ENCODE peak calls at places on chromosomes 12 and 14, in seven cellular contexts. One of them, this sample, is unnamed.

GRCh38 chr12:92290881-92291280 is 145.2 kb upstream of the BTG1 start:
- DNase-seq in transverse colon: no peak
- DNase-seq in right atrium auricular region: no peak
- DNase-seq in CD8-positive, alpha-beta T cell: no peak
- DNase-seq in PC-3: no peak
- DNase-seq in AG04450: no peak
- DNase-seq in left ventricle myocardium inferior: no peak
- DNase-seq in this sample: no peak

GRCh38 chr14:99995700-99996356 is 69.4 kb upstream of the EVL start:
- DNase-seq in CD8-positive, alpha-beta T cell: peak; percentile 33
- DNase-seq in PC-3: peak; percentile 77
- DNase-seq in AG04450: no peak
- DNase-seq in right atrium auricular region: peak; percentile 73
- DNase-seq in transverse colon: peak; percentile 79
- DNase-seq in left ventricle myocardium inferior: peak; percentile 30
- DNase-seq in this sample: no peak

GRCh38 chr14:80605536-80605935 is 336.0 kb downstream of the CEP128 start:
- DNase-seq in left ventricle myocardium inferior: no peak
- DNase-seq in right atrium auricular region: no peak
- DNase-seq in PC-3: no peak
- DNase-seq in transverse colon: no peak
- DNase-seq in CD8-positive, alpha-beta T cell: no peak
- DNase-seq in AG04450: no peak
- DNase-seq in this sample: no peak

GRCh38 chr12:47067176-47067575 is 12.2 kb upstream of the PCED1B start:
- DNase-seq in left ventricle myocardium inferior: no peak
- DNase-seq in PC-3: no peak
- DNase-seq in transverse colon: no peak
- DNase-seq in AG04450: no peak
- DNase-seq in CD8-positive, alpha-beta T cell: no peak
- DNase-seq in right atrium auricular region: no peak
- DNase-seq in this sample: no peak

GRCh38 chr12:12364787-12365441 is 8.0 kb downstream of the BORCS5 start:
- DNase-seq in AG04450: no peak
- DNase-seq in PC-3: no peak
- DNase-seq in transverse colon: no peak
- DNase-seq in CD8-positive, alpha-beta T cell: no peak
- DNase-seq in right atrium auricular region: no peak
- DNase-seq in left ventricle myocardium inferior: no peak
- DNase-seq in this sample: no peak

GRCh38 chr12:74021937-74022336 is 515.7 kb upstream of the ATXN7L3B start:
- DNase-seq in CD8-positive, alpha-beta T cell: no peak
- DNase-seq in AG04450: no peak
- DNase-seq in right atrium auricular region: no peak
- DNase-seq in left ventricle myocardium inferior: peak; percentile 35
- DNase-seq in transverse colon: peak; percentile 9
- DNase-seq in PC-3: peak; percentile 84
- DNase-seq in this sample: no peak

GRCh38 chr14:32073537-32074189 is 3.4 kb upstream of the ARHGAP5 start:
- DNase-seq in AG04450: peak; percentile 48
- DNase-seq in PC-3: peak; percentile 93
- DNase-seq in CD8-positive, alpha-beta T cell: peak; percentile 10
- DNase-seq in right atrium auricular region: no peak
- DNase-seq in left ventricle myocardium inferior: no peak
- DNase-seq in transverse colon: peak; percentile 53
- DNase-seq in this sample: no peak

GRCh38 chr14:70257526-70257925 is 68.8 kb upstream of the SLC8A3 start:
- DNase-seq in right atrium auricular region: no peak
- DNase-seq in AG04450: no peak
- DNase-seq in CD8-positive, alpha-beta T cell: no peak
- DNase-seq in PC-3: peak; percentile 64
- DNase-seq in transverse colon: peak; percentile 21
- DNase-seq in left ventricle myocardium inferior: no peak
- DNase-seq in this sample: no peak

GRCh38 chr14:34220311-34220710 is 241.7 kb downstream of the SPTSSA start:
- DNase-seq in transverse colon: no peak
- DNase-seq in CD8-positive, alpha-beta T cell: no peak
- DNase-seq in AG04450: no peak
- DNase-seq in right atrium auricular region: no peak
- DNase-seq in PC-3: no peak
- DNase-seq in left ventricle myocardium inferior: no peak
- DNase-seq in this sample: no peak

DNA sequence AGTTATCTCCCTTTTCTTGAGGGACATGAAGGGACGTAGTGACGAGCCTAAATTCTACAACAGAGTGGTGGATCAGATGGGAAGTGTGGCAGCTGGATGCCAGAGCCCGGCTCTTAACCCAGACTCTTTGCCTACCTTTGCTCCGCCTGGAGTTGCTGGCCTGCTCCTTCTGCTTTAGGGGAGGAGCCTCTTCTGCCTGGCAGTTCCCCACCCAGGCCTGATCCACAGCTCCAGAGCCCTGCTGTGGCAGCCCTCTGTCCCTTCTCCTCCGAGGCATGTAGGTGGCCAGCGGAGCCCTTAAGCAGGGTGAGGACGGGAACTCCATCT is 2.3 kb upstream of the PRPH start:
- DNase-seq in AG04450: no peak
- DNase-seq in PC-3: no peak
- DNase-seq in transverse colon: no peak
- DNase-seq in left ventricle myocardium inferior: no peak
- DNase-seq in right atrium auricular region: no peak
- DNase-seq in CD8-positive, alpha-beta T cell: no peak
- DNase-seq in this sample: no peak
- H3K27me3 ChIP-seq in AG04450: peaks cover 49% of the 10 kb centered on the region
- H3K27me3 ChIP-seq in PC-3: no peaks in the 10 kb centered on the region
- H3K27me3 ChIP-seq in transverse colon: peaks cover 51% of the 10 kb centered on the region
- H3K27me3 ChIP-seq in left ventricle myocardium inferior: peaks cover 65% of the 10 kb centered on the region
- H3K27me3 ChIP-seq in right atrium auricular region: peaks cover 20% of the 10 kb centered on the region
- H3K27me3 ChIP-seq in CD8-positive, alpha-beta T cell: peaks cover 28% of the 10 kb centered on the region
- H3K27me3 ChIP-seq in this sample: peaks cover 16% of the 10 kb centered on the region

GRCh38 chr12:34306133-34306830 is 284.0 kb downstream of the ALG10 start:
- DNase-seq in right atrium auricular region: no peak
- DNase-seq in left ventricle myocardium inferior: no peak
- DNase-seq in AG04450: no peak
- DNase-seq in PC-3: no peak
- DNase-seq in CD8-positive, alpha-beta T cell: no peak
- DNase-seq in transverse colon: no peak
- DNase-seq in this sample: no peak
- H3K9me3 ChIP-seq in right atrium auricular region: no peaks in the 10 kb centered on the region
- H3K9me3 ChIP-seq in left ventricle myocardium inferior: peaks cover 51% of the 10 kb centered on the region
- H3K9me3 ChIP-seq in AG04450: peaks cover 96% of the 10 kb centered on the region
- H3K9me3 ChIP-seq in PC-3: no peaks in the 10 kb centered on the region
- H3K9me3 ChIP-seq in CD8-positive, alpha-beta T cell: no peaks in the 10 kb centered on the region
- H3K9me3 ChIP-seq in transverse colon: peaks cover 6% of the 10 kb centered on the region
- H3K9me3 ChIP-seq in this sample: no peaks in the 10 kb centered on the region

GRCh38 chr12:132158677-132159554 is 14.7 kb downstream of the NOC4L start:
- DNase-seq in right atrium auricular region: no peak
- DNase-seq in AG04450: no peak
- DNase-seq in left ventricle myocardium inferior: peak; percentile 10
- DNase-seq in CD8-positive, alpha-beta T cell: no peak
- DNase-seq in PC-3: no peak
- DNase-seq in transverse colon: no peak
- DNase-seq in this sample: no peak
- TF ChIP-seq CTCF in right atrium auricular region: no peak
- TF ChIP-seq CTCF in AG04450: no peak
- TF ChIP-seq CTCF in left ventricle myocardium inferior: no peak
- TF ChIP-seq CTCF in CD8-positive, alpha-beta T cell: no peak
- TF ChIP-seq CTCF in PC-3: no peak
- TF ChIP-seq CTCF in transverse colon: no peak
- TF ChIP-seq CTCF in this sample: no peak

DNA sequence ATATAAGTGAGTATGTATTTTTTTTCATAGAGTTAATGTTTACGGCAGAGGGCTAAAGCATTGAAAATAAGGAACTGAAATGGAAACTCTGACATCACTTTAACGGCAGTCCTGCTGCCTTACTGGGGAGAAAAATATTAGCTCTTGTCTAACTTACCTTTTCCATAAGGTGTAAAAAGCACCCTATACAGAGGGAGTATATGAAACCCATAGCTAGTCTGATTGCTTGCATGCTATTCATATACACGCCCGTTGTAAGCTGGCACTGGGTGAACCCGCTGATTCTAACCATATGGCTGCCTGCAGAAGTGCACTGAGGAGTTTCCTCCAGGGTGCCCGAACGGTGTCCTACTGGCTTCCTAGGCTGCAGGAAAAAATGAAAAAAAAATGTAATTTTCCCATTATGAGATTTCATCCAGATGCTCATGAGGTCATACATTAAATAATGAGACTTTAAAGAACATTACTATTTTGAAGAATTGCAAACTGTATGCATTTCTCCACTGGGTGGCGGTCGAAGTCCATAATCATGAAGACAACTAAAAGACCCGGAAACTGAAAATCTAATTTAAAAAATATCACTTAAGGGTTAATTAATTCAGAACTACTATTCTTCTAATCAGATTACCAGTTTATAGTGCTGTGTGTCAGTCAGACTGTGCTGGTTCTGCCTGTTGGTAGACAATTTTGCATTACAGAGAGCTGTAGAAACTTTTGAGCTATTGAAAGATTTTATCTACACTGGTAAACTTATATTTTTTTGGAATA is 144.7 kb downstream of the ALX1 start:
- DNase-seq in left ventricle myocardium inferior: no peak
- DNase-seq in transverse colon: peak; percentile 51
- DNase-seq in AG04450: no peak
- DNase-seq in PC-3: peak; percentile 66
- DNase-seq in CD8-positive, alpha-beta T cell: no peak
- DNase-seq in right atrium auricular region: no peak
- DNase-seq in this sample: no peak
- H3K27me3 ChIP-seq in left ventricle myocardium inferior: peaks cover 16% of the 10 kb centered on the region
- H3K27me3 ChIP-seq in transverse colon: peaks cover 3% of the 10 kb centered on the region
- H3K27me3 ChIP-seq in AG04450: no peaks in the 10 kb centered on the region
- H3K27me3 ChIP-seq in PC-3: peaks cover 21% of the 10 kb centered on the region
- H3K27me3 ChIP-seq in CD8-positive, alpha-beta T cell: no peaks in the 10 kb centered on the region
- H3K27me3 ChIP-seq in right atrium auricular region: no peaks in the 10 kb centered on the region
- H3K27me3 ChIP-seq in this sample: no peaks in the 10 kb centered on the region

GRCh38 chr12:34371050-34371449 is 348.8 kb downstream of the ALG10 start:
- DNase-seq in AG04450: no peak
- DNase-seq in PC-3: no peak
- DNase-seq in right atrium auricular region: no peak
- DNase-seq in left ventricle myocardium inferior: no peak
- DNase-seq in transverse colon: no peak
- DNase-seq in CD8-positive, alpha-beta T cell: no peak
- DNase-seq in this sample: no peak
- H3K9me3 ChIP-seq in AG04450: peaks cover 100% of the 10 kb centered on the region
- H3K9me3 ChIP-seq in PC-3: no peaks in the 10 kb centered on the region
- H3K9me3 ChIP-seq in right atrium auricular region: no peaks in the 10 kb centered on the region
- H3K9me3 ChIP-seq in left ventricle myocardium inferior: peaks cover 99% of the 10 kb centered on the region
- H3K9me3 ChIP-seq in transverse colon: peaks cover 45% of the 10 kb centered on the region
- H3K9me3 ChIP-seq in CD8-positive, alpha-beta T cell: no peaks in the 10 kb centered on the region
- H3K9me3 ChIP-seq in this sample: peaks cover 8% of the 10 kb centered on the region